ENCODE peak calls at places on chromosome 7, in seven cellular contexts. S is neural progenitor cell, E is Peyer's patch, A is psoas muscle, V is stomach, Z is left ventricle myocardium inferior, T is thoracic aorta. X is an unnamed sample.

GRCh38 chr7:27868117-27868516 is 128.2 kb downstream of the TAX1BP1 start:
- DNase-seq in S (no peak), E (no peak), A (no peak), V (no peak), Z (no peak), T (no peak), X (no peak)

GRCh38 chr7:81515009-81515408 is 254.8 kb downstream of the HGF start:
- DNase-seq in S (no peak), E (no peak), A (no peak), V (no peak), Z (no peak), T (no peak), X (no peak)

GRCh38 chr7:94080551-94080950 is 76.4 kb upstream of the BET1 start:
- DNase-seq in S (no peak), E (no peak), A (no peak), V (no peak), Z (no peak), T (no peak), X (no peak)

GRCh38 chr7:37016073-37016878 is 292.0 kb upstream of the AOAH start:
- DNase-seq in S (no peak), E (no peak), A (peak; percentile 17), V (no peak), Z (no peak), T (no peak), X (no peak)

GRCh38 chr7:17275749-17276671 is 22.4 kb upstream of the AHR start:
- DNase-seq in S (no peak), E (no peak), A (no peak), V (no peak), Z (no peak), T (no peak), X (no peak)

GRCh38 chr7:137020351-137020750 is 151.9 kb downstream of the CHRM2 start:
- DNase-seq in S (no peak), E (no peak), A (no peak), V (no peak), Z (no peak), T (no peak), X (no peak)

GRCh38 chr7:55307123-55307916 is 57.8 kb upstream of the LANCL2 start:
- DNase-seq in S (peak; percentile 34), E (no peak), A (no peak), V (no peak), Z (no peak), T (no peak), X (no peak)

GRCh38 chr7:27095050-27095896 is 527 bp downstream of the HOXA1 start:
- DNase-seq in S (peak; percentile 13), E (peak; percentile 52), A (no peak), V (no peak), Z (no peak), T (no peak), X (no peak)

GRCh38 chr7:11830004-11830403 is 2.0 kb downstream of the THSD7A start:
- DNase-seq in S (no peak), E (no peak), A (no peak), V (no peak), Z (no peak), T (no peak), X (no peak)

GRCh38 chr7:90660819-90661218 is 64.7 kb downstream of the CDK14 start:
- DNase-seq in S (no peak), E (no peak), A (no peak), V (no peak), Z (no peak), T (no peak), X (no peak)

GRCh38 chr7:124550036-124550435 is 215.6 kb downstream of the GPR37 start:
- DNase-seq in S (no peak), E (no peak), A (no peak), V (no peak), Z (no peak), T (no peak), X (no peak)

GRCh38 chr7:55977831-55978230 is 13.4 kb downstream of the NIPSNAP2 start:
- DNase-seq in S (no peak), E (no peak), A (no peak), V (peak; percentile 37), Z (no peak), T (no peak), X (no peak)

GRCh38 chr7:129163875-129164544 is 19.5 kb downstream of the TSPAN33 start:
- DNase-seq in S (peak; percentile 57), E (no peak), A (no peak), V (no peak), Z (no peak), T (no peak), X (no peak)

GRCh38 chr7:55276896-55277295 is 88.2 kb upstream of the LANCL2 start:
- DNase-seq in S (no peak), E (no peak), A (no peak), V (no peak), Z (no peak), T (no peak), X (no peak)

GRCh38 chr7:101767544-101767943 is 49.9 kb upstream of the CUX1 start:
- DNase-seq in S (no peak), E (no peak), A (no peak), V (no peak), Z (no peak), T (no peak), X (no peak)

GRCh38 chr7:39609084-39609461 is 14.3 kb upstream of the RALA start:
- DNase-seq in S (no peak), E (no peak), A (peak; percentile 28), V (no peak), Z (no peak), T (no peak), X (no peak)

GRCh38 chr7:128106840-128107239 is 75.6 kb upstream of the LRRC4 start:
- DNase-seq in S (no peak), E (no peak), A (no peak), V (no peak), Z (no peak), T (no peak), X (no peak)

GRCh38 chr7:151398446-151399304 is 11.2 kb downstream of the WDR86 start:
- DNase-seq in S (no peak), E (no peak), A (no peak), V (no peak), Z (no peak), T (no peak), X (no peak)

GRCh38 chr7:104106106-104106505 is 101.7 kb downstream of the ORC5 start:
- DNase-seq in S (no peak), E (no peak), A (no peak), V (no peak), Z (no peak), T (no peak), X (no peak)
- TF ChIP-seq CTCF in S (no peak), E (no peak), A (peak; percentile 43), V (no peak), Z (no peak), T (no peak), X (no peak)

GRCh38 chr7:118175751-118176150 is 8.2 kb upstream of the LSM8 start:
- DNase-seq in S (no peak), E (no peak), A (no peak), V (no peak), Z (no peak), T (no peak), X (no peak)
- H3K36me3 ChIP-seq in S (no peaks in the 10 kb centered on the region), E (no peaks in the 10 kb centered on the region), A (no peaks in the 10 kb centered on the region), V (no peaks in the 10 kb centered on the region), Z (no peaks in the 10 kb centered on the region), T (no peaks in the 10 kb centered on the region), X (no peaks in the 10 kb centered on the region)

DNA sequence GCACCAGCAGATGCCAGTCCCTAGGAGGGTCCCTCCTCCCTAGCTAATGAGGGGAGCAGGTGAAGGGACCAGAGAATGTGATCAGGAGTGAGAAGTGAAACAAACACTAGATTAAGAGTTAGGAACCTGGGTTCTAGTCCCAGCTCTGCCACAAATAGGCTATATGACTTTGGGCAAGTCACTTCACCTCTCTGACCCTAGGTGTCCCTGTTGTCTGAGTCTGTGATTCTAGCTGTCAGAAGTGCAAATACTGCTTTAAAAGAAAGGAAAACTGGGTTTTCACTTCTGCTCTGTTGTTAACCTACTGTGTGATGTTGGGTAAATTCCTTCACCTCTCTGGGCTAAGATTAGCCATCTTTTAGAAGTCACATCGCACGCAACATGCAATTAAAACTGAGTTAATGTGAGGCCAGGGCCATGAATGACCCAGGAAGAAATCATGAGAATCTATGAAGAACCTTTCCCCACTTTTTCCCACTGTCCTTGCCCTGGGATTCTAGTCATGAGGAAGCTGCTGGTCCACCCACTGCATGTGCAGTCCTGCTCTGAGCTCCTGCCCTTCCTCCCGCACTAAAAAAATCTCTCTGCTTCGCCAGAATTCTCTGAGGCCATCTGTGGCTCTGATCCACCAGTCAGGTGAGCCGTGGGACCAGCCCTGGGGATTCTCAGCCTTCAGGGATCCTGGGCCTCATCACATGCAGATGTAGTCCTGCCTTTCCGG is 181.8 kb downstream of the PLXNA4 start:
- DNase-seq in S (no peak), E (no peak), A (no peak), V (no peak), Z (no peak), T (no peak), X (no peak)
- TF ChIP-seq CTCF in S (peak; percentile 36), E (peak; percentile 14), A (peak; percentile 30), V (no peak), Z (peak; percentile 51), T (peak; percentile 11), X (peak; percentile 28)

GRCh38 chr7:5599543-5600200 is 176.0 kb upstream of the TNRC18 start:
- DNase-seq in S (no peak), E (no peak), A (no peak), V (no peak), Z (no peak), T (no peak), X (no peak)

GRCh38 chr7:5606235-5606634 is 175.2 kb downstream of the RNF216 start:
- DNase-seq in S (no peak), E (no peak), A (no peak), V (no peak), Z (no peak), T (no peak), X (no peak)

GRCh38 chr7:5602734-5603133 is 178.7 kb downstream of the RNF216 start:
- DNase-seq in S (no peak), E (no peak), A (no peak), V (no peak), Z (no peak), T (no peak), X (no peak)

GRCh38 chr7:5598769-5599371 is 175.2 kb upstream of the TNRC18 start:
- DNase-seq in S (peak; percentile 47), E (peak; percentile 52), A (no peak), V (no peak), Z (no peak), T (no peak), X (no peak)

DNA sequence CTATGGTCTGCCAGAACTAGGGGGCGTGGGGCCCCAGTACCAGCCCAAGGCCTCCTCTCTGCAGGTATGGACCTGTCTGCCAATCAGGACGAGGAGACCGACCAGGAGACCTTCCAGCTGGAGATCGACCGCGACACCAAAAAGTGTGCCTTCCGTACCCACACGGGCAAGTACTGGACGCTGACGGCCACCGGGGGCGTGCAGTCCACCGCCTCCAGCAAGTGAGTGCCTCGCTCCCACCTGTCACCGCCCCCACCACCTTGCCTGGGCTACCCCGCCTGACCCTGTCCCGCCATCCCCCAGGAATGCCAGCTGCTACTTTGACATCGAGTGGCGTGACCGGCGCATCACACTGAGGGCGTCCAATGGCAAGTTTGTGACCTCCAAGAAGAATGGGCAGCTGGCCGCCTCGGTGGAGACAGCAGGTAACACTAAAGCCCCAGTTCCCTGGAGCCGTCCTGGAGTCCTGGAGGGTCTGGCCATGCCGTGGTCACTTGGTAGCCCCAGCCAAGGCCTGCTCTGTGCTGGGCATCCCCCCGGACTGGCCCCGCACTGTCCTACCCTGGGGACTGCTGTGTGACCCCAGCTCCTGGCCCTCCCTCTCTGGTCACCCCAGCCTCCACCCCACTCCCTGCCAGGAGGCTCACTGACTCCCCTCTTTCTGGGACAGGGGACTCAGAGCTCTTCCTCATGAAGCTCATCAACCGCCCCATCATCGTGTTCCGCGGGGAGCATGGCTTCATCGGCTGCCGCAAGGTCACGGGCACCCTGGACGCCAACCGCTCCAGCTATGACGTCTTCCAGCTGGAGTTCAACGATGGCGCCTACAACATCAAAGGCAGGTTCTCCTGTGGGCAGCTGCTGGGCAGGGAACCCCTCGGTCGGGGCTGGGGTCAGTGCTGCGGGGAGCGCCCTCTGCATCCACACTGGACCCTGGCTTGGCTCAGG is 178.0 kb downstream of the RNF216 start:
- DNase-seq in S (no peak), E (no peak), A (no peak), V (no peak), Z (no peak), T (no peak), X (no peak)
- H3K36me3 ChIP-seq in S (no peaks in the 10 kb centered on the region), E (no peaks in the 10 kb centered on the region), A (no peaks in the 10 kb centered on the region), V (no peaks in the 10 kb centered on the region), Z (peaks cover 7% of the 10 kb centered on the region), T (peaks cover 19% of the 10 kb centered on the region), X (peaks cover 44% of the 10 kb centered on the region)